ENCODE peak calls at places on chromosomes 1 and 21, in four cellular contexts. Q is HepG2, B is Panc1, E is K562. D is an unnamed sample.

GRCh38 chr1:52920791-52921291 is 699 bp downstream of the ECHDC2 start:
- DNase-seq in Q (no peak), B (no peak), E (no peak), D (no peak)

GRCh38 chr21:44951186-44951915 is 11.5 kb downstream of the SLX9 start:
- DNase-seq in Q (no peak), B (no peak), E (no peak), D (no peak)

GRCh38 chr21:37146320-37147225 is 73.5 kb downstream of the TTC3 start:
- DNase-seq in Q (no peak), B (no peak), E (no peak), D (no peak)

GRCh38 chr1:41639332-41639936 is 155.0 kb upstream of the EDN2 start:
- DNase-seq in Q (no peak), B (no peak), E (no peak), D (no peak)

GRCh38 chr21:34801519-34802132 is 132.8 kb downstream of the CLIC6 start:
- DNase-seq in Q (no peak), B (no peak), E (peak), D (no peak)

GRCh38 chr21:37437376-37438080 is 71.0 kb downstream of the DYRK1A start:
- DNase-seq in Q (no peak), B (no peak), E (no peak), D (no peak)

GRCh38 chr1:25998075-25998761 is 355 bp upstream of the PAFAH2 start:
- DNase-seq in Q (peak), B (peak), E (peak), D (peak)

GRCh38 chr1:104746994-104747393 is 997.3 kb downstream of the AMY1C start:
- DNase-seq in Q (no peak), B (no peak), E (no peak), D (no peak)

GRCh38 chr1:169576241-169576933 is 9.9 kb downstream of the F5 start:
- DNase-seq in Q (peak), B (no peak), E (no peak), D (no peak)

GRCh38 chr1:182795563-182796228 is 6.1 kb downstream of the NPL start:
- DNase-seq in Q (no peak), B (no peak), E (no peak), D (no peak)

GRCh38 chr1:89369331-89369730 is 5.5 kb downstream of the GBP6 start:
- DNase-seq in Q (no peak), B (no peak), E (no peak), D (no peak)

GRCh38 chr1:169741666-169742394 is 8.0 kb upstream of the SELE start:
- DNase-seq in Q (no peak), B (no peak), E (no peak), D (no peak)

GRCh38 chr1:243487036-243487648 is 231.3 kb downstream of the SDCCAG8 start:
- DNase-seq in Q (no peak), B (no peak), E (no peak), D (no peak)

GRCh38 chr1:246214708-246215504 is 292.2 kb downstream of the SMYD3 start:
- DNase-seq in Q (no peak), B (no peak), E (peak), D (no peak)

GRCh38 chr1:10495942-10496341 is 21.2 kb downstream of the PEX14 start:
- DNase-seq in Q (no peak), B (no peak), E (no peak), D (no peak)

GRCh38 chr1:54409156-54410142 is 3.3 kb upstream of the SSBP3 start:
- DNase-seq in Q (no peak), B (no peak), E (peak), D (no peak)

GRCh38 chr21:42833439-42833815 is 45.9 kb downstream of the WDR4 start:
- DNase-seq in Q (peak), B (no peak), E (peak), D (peak)

GRCh38 chr1:185046639-185047038 is 1.3 kb downstream of the RNF2 start:
- DNase-seq in Q (no peak), B (no peak), E (no peak), D (no peak)

GRCh38 chr1:43951021-43951985 is 4.6 kb downstream of the IPO13 start:
- DNase-seq in Q (no peak), B (no peak), E (no peak), D (no peak)

GRCh38 chr1:234768569-234769283 is 158.7 kb upstream of the IRF2BP2 start:
- DNase-seq in Q (peak), B (no peak), E (no peak), D (no peak)

GRCh38 chr1:211632808-211633522 is 42.5 kb downstream of the NEK2 start:
- DNase-seq in Q (no peak), B (no peak), E (no peak), D (no peak)

GRCh38 chr1:171828794-171829193 is 12.5 kb upstream of the DNM3 start:
- DNase-seq in Q (no peak), B (no peak), E (no peak), D (no peak)

GRCh38 chr1:100657876-100658715 is 61.4 kb upstream of the VCAM1 start:
- DNase-seq in Q (peak), B (no peak), E (no peak), D (no peak)

GRCh38 chr1:50292276-50292675 is 131.0 kb downstream of the DMRTA2 start:
- DNase-seq in Q (no peak), B (no peak), E (no peak), D (no peak)

GRCh38 chr21:26756491-26757159 is 88.6 kb downstream of the ADAMTS1 start:
- DNase-seq in Q (no peak), B (no peak), E (no peak), D (no peak)

GRCh38 chr1:41396084-41396483 is 34.9 kb downstream of the FOXO6 start:
- DNase-seq in Q (no peak), B (no peak), E (no peak), D (no peak)

GRCh38 chr1:245124644-245125043 is 30.1 kb upstream of the KIF26B start:
- DNase-seq in Q (no peak), B (no peak), E (no peak), D (no peak)

GRCh38 chr1:225921734-225922709 is 2.0 kb downstream of the PYCR2 start:
- DNase-seq in Q (no peak), B (no peak), E (no peak), D (no peak)

GRCh38 chr1:235075121-235075954 is 53.3 kb downstream of the TOMM20 start:
- DNase-seq in Q (peak), B (no peak), E (no peak), D (no peak)

GRCh38 chr1:111576547-111576946 is 43.0 kb upstream of the RAP1A start:
- DNase-seq in Q (peak), B (no peak), E (no peak), D (no peak)

GRCh38 chr1:3172431-3173112 is 103.6 kb downstream of the PRDM16 start:
- DNase-seq in Q (no peak), B (no peak), E (peak), D (no peak)

GRCh38 chr1:183956559-183957188 is 80.9 kb downstream of the COLGALT2 start:
- DNase-seq in Q (no peak), B (peak), E (no peak), D (peak)

GRCh38 chr1:173195596-173196088 is 11.5 kb downstream of the TNFSF4 start:
- DNase-seq in Q (no peak), B (no peak), E (no peak), D (no peak)

GRCh38 chr21:8988696-8989095 is 1532.7 kb upstream of the TPTE start:
- DNase-seq in Q (peak), B (peak), E (no peak), D (no peak)

GRCh38 chr1:10589074-10589473 is 114.3 kb downstream of the PEX14 start:
- DNase-seq in Q (no peak), B (no peak), E (no peak), D (no peak)

GRCh38 chr1:3471356-3472087 is 17.1 kb downstream of the ARHGEF16 start:
- DNase-seq in Q (peak), B (no peak), E (peak), D (no peak)

GRCh38 chr1:72281144-72281543 is 1.2 kb downstream of the NEGR1 start:
- DNase-seq in Q (no peak), B (no peak), E (no peak), D (no peak)
- H3K4me3 ChIP-seq in Q (no peak), B (no peak), E (no peak), D (no peak)

DNA sequence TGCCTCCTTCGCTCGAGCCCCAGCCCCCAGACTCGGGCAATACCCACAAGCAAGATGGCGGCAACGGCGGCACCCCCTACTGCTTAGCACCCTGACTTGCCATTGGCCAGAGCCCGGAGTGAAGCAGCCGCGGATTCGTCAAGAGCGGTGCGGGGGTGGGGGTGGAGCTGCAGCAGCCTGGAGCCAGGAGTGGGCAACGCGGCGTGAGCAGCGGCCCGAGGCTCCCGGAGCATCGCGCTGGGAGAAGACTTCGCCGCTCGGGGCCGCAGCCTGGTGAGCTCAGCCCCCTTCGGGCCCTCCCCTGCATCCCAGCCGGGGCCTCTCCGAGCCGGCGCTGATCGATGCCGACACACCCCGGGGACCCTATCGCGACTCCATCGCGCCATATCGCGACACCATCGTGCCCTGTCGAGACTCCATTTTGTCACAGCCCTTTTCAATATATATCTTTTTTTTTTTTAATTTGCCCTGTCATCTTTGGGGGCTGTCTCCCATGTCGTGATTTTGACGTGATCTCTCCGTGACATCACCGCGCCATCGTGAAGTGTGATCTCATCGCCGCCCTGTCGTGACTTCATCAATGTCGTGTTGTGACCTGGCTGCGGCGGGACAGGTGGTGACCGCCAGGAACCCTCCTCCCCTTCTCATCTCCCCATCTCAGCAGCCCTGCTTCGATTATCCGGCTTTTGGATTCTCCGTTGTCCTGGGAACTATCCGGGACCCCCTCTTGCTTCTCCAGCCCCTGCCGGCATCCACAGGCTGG is at the start of gene NCDN:
- DNase-seq in Q (peak), B (peak), E (peak), D (peak)
- TF ChIP-seq POLR2AphosphoS5 in Q (no peak), B (peak), E (no peak), D (peak)

DNA sequence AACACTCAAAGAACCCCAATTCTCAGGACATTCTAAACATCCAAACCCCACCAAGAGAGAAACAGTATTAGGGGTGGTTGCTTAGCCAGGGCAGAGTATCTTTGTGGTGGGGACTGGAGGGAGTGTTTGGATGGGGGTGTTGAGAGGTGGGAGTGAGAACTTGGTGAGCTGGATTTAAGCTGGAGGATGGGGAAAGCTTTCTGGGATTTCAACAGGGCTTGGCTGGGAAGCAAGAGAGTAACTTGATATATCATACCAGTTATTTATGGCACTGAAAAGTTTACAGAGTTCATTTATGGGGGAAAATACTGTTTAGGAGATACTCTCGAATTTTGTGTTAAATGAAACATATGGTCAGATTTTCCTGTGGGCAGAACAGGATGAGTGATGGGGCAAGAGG is 6.8 kb upstream of the CNIH3 start:
- DNase-seq in Q (no peak), B (no peak), E (no peak), D (no peak)
- TF ChIP-seq TCF7L2 in Q (no peak), B (no peak), E (no peak), D (no peak)

GRCh38 chr1:206002833-206003532 is at the start of gene RAB7B:
- DNase-seq in Q (no peak), B (no peak), E (no peak), D (no peak)
- H3K4me3 ChIP-seq in Q (no peak), B (no peak), E (no peak), D (no peak)

DNA sequence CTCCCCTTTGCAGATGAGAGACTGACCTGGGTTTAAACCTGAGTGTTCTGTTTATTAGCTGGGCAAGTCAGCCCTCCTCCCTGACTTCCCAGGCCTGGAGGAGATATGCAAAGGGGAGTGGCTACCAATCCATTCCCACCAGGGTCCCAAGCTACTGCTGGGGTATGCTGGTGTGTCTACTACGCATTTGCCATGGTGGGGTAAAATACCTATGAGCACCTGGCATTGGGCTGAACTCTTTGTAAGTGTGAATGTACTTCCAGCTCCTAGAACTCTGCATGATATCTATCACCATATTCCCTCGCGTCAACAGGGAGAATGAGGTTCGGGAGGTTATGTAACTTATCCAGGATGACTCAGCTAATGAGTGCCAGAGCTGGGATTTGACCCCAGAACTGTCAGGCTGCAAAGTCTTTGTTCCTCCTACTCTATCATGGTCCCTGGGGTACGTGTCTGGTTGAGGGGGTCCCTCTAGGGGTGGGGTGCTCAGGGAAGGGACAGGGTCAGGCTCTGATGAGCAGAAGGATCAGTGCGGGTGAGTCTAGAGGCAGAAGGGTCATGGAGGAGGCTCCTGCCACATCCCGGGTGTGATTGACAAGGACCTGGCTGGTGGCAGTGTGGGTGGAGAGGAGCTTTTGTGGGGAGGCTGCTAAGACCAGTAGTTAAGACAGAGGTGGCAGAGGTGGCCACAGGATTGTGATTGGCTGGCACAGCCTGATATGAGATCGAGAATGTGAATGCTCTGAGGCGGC is 16.7 kb downstream of the AMPD2 start:
- DNase-seq in Q (peak), B (no peak), E (peak), D (no peak)
- TF ChIP-seq POLR2AphosphoS5 in Q (no peak), B (no peak), E (no peak), D (no peak)

D was measured in HCT116.